ENCODE peak calls at places on chromosomes 6 and 20, in eight cellular contexts. U is activated CD4-positive, alpha-beta T cell treated with anti-CD3 and anti-CD28 coated beads, Interleukin-2, amount 50 U/mL, for 24 hours; P is neural progenitor cell; E is H1; Y is right atrium auricular region; G is ACHN; J is GM03348; T is cardiac septum. L is an unnamed sample.

GRCh38 chr20:63273635-63274380 is 1.2 kb downstream of the ARFGAP1 start:
- DNase-seq in U (no peak), P (peak; percentile 28), E (no peak), Y (no peak), G (peak; percentile 80), J (peak; percentile 76), T (no peak), L (no peak)

GRCh38 chr6:139376604-139377218 is 2.3 kb upstream of the CITED2 start:
- DNase-seq in U (no peak), P (peak; percentile 26), E (no peak), Y (peak; percentile 75), G (peak; percentile 52), J (peak; percentile 23), T (no peak), L (no peak)

GRCh38 chr20:7836076-7836475 is 104.2 kb downstream of the HAO1 start:
- DNase-seq in U (no peak), P (no peak), E (no peak), Y (no peak), G (no peak), J (no peak), T (no peak), L (no peak)

GRCh38 chr20:38117205-38117604 is 47.9 kb downstream of the TGM2 start:
- DNase-seq in U (no peak), P (no peak), E (no peak), Y (no peak), G (no peak), J (no peak), T (no peak), L (no peak)

GRCh38 chr20:38926934-38927616 is 858 bp downstream of the FAM83D start:
- DNase-seq in U (no peak), P (no peak), E (peak; percentile 51), Y (no peak), G (peak; percentile 22), J (peak; percentile 22), T (no peak), L (no peak)

GRCh38 chr6:30720738-30721197 is 616 bp downstream of the TUBB start:
- DNase-seq in U (peak; percentile 44), P (peak; percentile 87), E (peak; percentile 72), Y (peak; percentile 76), G (peak; percentile 58), J (peak; percentile 40), T (peak; percentile 86), L (no peak)

GRCh38 chr6:3911614-3912336 is 62.6 kb downstream of the FAM50B start:
- DNase-seq in U (no peak), P (no peak), E (peak; percentile 39), Y (peak; percentile 85), G (peak; percentile 68), J (peak; percentile 75), T (peak; percentile 85), L (no peak)

GRCh38 chr6:110606151-110606550 is 129.7 kb upstream of the SLC22A16 start:
- DNase-seq in U (no peak), P (no peak), E (no peak), Y (no peak), G (no peak), J (no peak), T (no peak), L (no peak)

GRCh38 chr6:4188801-4189200 is 53.4 kb upstream of the ECI2 start:
- DNase-seq in U (no peak), P (no peak), E (no peak), Y (no peak), G (no peak), J (no peak), T (no peak), L (no peak)

GRCh38 chr6:26250806-26251075 is 114.3 kb upstream of the BTN3A2 start:
- DNase-seq in U (no peak), P (peak; percentile 59), E (no peak), Y (no peak), G (no peak), J (peak; percentile 35), T (no peak), L (no peak)

GRCh38 chr6:85113934-85114582 is 335.8 kb upstream of the NT5E start:
- DNase-seq in U (no peak), P (no peak), E (no peak), Y (peak; percentile 63), G (no peak), J (peak; percentile 38), T (no peak), L (no peak)

L was measured in iPS DF 6.9.